ENCODE peak calls at places on chromosome 1, in eight cellular contexts. M is fibroblast of mammary gland; P is kidney glomerular epithelial cell; X is fibroblast of villous mesenchyme; O is cerebellum; H is activated T-cell treated with anti-CD3 and anti-CD28 coated beads, Interleukin-2, amount 50 U/mL, for 24 hours; V is NCI-H2081; U is astrocyte of the spinal cord. T is an unnamed sample.

GRCh38 chr1:101371259-101371658 is 134.4 kb downstream of the S1PR1 start:
- DNase-seq in M (peak; percentile 87), P (peak; percentile 17), X (peak; percentile 80), O (peak; percentile 17), H (no peak), V (no peak), U (peak; percentile 35), T (no peak)

GRCh38 chr1:154407866-154408777 is 3.0 kb downstream of the IL6R start:
- DNase-seq in M (no peak), P (peak; percentile 35), X (peak; percentile 67), O (no peak), H (peak; percentile 37), V (no peak), U (no peak), T (no peak)

GRCh38 chr1:214552174-214552608 is 789 bp upstream of the PTPN14 start:
- DNase-seq in M (peak; percentile 66), P (peak; percentile 73), X (peak; percentile 78), O (no peak), H (no peak), V (no peak), U (peak; percentile 65), T (no peak)

GRCh38 chr1:1199141-1199960 is 7.0 kb downstream of the TNFRSF18 start:
- DNase-seq in M (no peak), P (no peak), X (no peak), O (no peak), H (no peak), V (no peak), U (no peak), T (no peak)

GRCh38 chr1:220274122-220274855 is 2.0 kb upstream of the RAB3GAP2 start:
- DNase-seq in M (peak; percentile 61), P (no peak), X (peak; percentile 69), O (no peak), H (no peak), V (no peak), U (peak; percentile 28), T (no peak)

GRCh38 chr1:244659694-244660093 is 6.8 kb downstream of the DESI2 start:
- DNase-seq in M (no peak), P (no peak), X (no peak), O (no peak), H (no peak), V (no peak), U (no peak), T (no peak)

GRCh38 chr1:9613625-9614299 is 25.1 kb downstream of the TMEM201 start:
- DNase-seq in M (no peak), P (no peak), X (no peak), O (no peak), H (no peak), V (no peak), U (no peak), T (no peak)

GRCh38 chr1:116769561-116769977 is 15.3 kb downstream of the CD2 start:
- DNase-seq in M (peak; percentile 48), P (no peak), X (no peak), O (no peak), H (peak; percentile 69), V (no peak), U (peak; percentile 67), T (no peak)

GRCh38 chr1:35443768-35444518 is 113.3 kb downstream of the KIAA0319L start:
- DNase-seq in M (peak; percentile 40), P (no peak), X (no peak), O (no peak), H (no peak), V (peak; percentile 32), U (no peak), T (no peak)

GRCh38 chr1:32291145-32291707 is 657 bp upstream of the HDAC1 start:
- DNase-seq in M (peak; percentile 58), P (no peak), X (peak; percentile 26), O (no peak), H (no peak), V (no peak), U (peak; percentile 44), T (peak; percentile 38)

GRCh38 chr1:228174482-228175315 is 9.1 kb downstream of the IBA57 start:
- DNase-seq in M (no peak), P (no peak), X (peak; percentile 25), O (no peak), H (peak; percentile 42), V (no peak), U (no peak), T (no peak)

T was measured in DMS153.